ENCODE peak calls at places on chromosome 1, in eight cellular contexts. N, Y, A, X, L, Q, B and G are unnamed samples.

GRCh38 chr1:210250998-210251679 is 18.5 kb downstream of the SERTAD4 start:
- DNase-seq in N (peak; percentile 97), Y (no peak), A (no peak), X (no peak), L (no peak), Q (peak; percentile 34), B (peak; percentile 62), G (no peak)

GRCh38 chr1:40710581-40711315 is 19.2 kb downstream of the NFYC start:
- DNase-seq in N (no peak), Y (no peak), A (no peak), X (no peak), L (no peak), Q (peak; percentile 10), B (no peak), G (peak; percentile 24)

GRCh38 chr1:18955442-18956188 is 861 bp downstream of the IFFO2 start:
- DNase-seq in N (peak; percentile 18), Y (peak; percentile 40), A (no peak), X (no peak), L (no peak), Q (peak; percentile 52), B (peak; percentile 55), G (peak; percentile 35)

GRCh38 chr1:150065184-150065871 is 2.2 kb upstream of the VPS45 start:
- DNase-seq in N (no peak), Y (no peak), A (no peak), X (peak; percentile 23), L (peak; percentile 70), Q (peak; percentile 63), B (peak; percentile 33), G (peak; percentile 18)

GRCh38 chr1:227351443-227351842 is 33.2 kb upstream of the CDC42BPA start:
- DNase-seq in N (no peak), Y (no peak), A (no peak), X (peak; percentile 73), L (peak; percentile 40), Q (peak; percentile 70), B (no peak), G (no peak)

GRCh38 chr1:55699151-55699695 is 484.1 kb upstream of the USP24 start:
- DNase-seq in N (no peak), Y (no peak), A (no peak), X (no peak), L (no peak), Q (no peak), B (no peak), G (no peak)

GRCh38 chr1:233394860-233395717 is 67.6 kb downstream of the MAP3K21 start:
- DNase-seq in N (peak; percentile 68), Y (no peak), A (peak; percentile 21), X (peak; percentile 41), L (peak; percentile 50), Q (peak; percentile 69), B (peak; percentile 34), G (peak; percentile 68)

GRCh38 chr1:55447488-55447887 is 232.3 kb upstream of the USP24 start:
- DNase-seq in N (no peak), Y (no peak), A (no peak), X (no peak), L (peak; percentile 28), Q (no peak), B (no peak), G (no peak)

GRCh38 chr1:64038965-64039926 is 164.2 kb upstream of the UBE2U start:
- DNase-seq in N (no peak), Y (no peak), A (peak; percentile 87), X (peak; percentile 99), L (peak; percentile 100), Q (peak; percentile 95), B (peak; percentile 79), G (no peak)

GRCh38 chr1:68117416-68117815 is 67.0 kb upstream of the DIRAS3 start:
- DNase-seq in N (no peak), Y (no peak), A (no peak), X (no peak), L (no peak), Q (no peak), B (no peak), G (no peak)

GRCh38 chr1:44249543-44249942 is 36.3 kb downstream of the DMAP1 start:
- DNase-seq in N (no peak), Y (no peak), A (no peak), X (no peak), L (no peak), Q (peak; percentile 26), B (no peak), G (no peak)

GRCh38 chr1:3113741-3114056 is 44.7 kb downstream of the PRDM16 start:
- DNase-seq in N (no peak), Y (no peak), A (no peak), X (no peak), L (no peak), Q (no peak), B (no peak), G (no peak)

GRCh38 chr1:32876341-32877210 is 5.9 kb upstream of the FNDC5 start:
- DNase-seq in N (peak; percentile 36), Y (no peak), A (no peak), X (no peak), L (no peak), Q (peak; percentile 64), B (peak; percentile 85), G (peak; percentile 68)

GRCh38 chr1:246367046-246367445 is 140.0 kb downstream of the SMYD3 start:
- DNase-seq in N (no peak), Y (no peak), A (no peak), X (no peak), L (peak; percentile 53), Q (peak; percentile 25), B (no peak), G (no peak)

GRCh38 chr1:100627018-100627716 is 89.2 kb downstream of the GPR88 start:
- DNase-seq in N (no peak), Y (no peak), A (peak; percentile 61), X (peak; percentile 85), L (peak; percentile 86), Q (peak; percentile 81), B (peak; percentile 33), G (no peak)

GRCh38 chr1:108877858-108878257 is 1.1 kb downstream of the GPSM2 start:
- DNase-seq in N (no peak), Y (no peak), A (no peak), X (no peak), L (no peak), Q (peak; percentile 20), B (peak; percentile 45), G (peak; percentile 40)

GRCh38 chr1:110196917-110197782 is 13.0 kb upstream of the KCNC4 start:
- DNase-seq in N (peak; percentile 73), Y (peak; percentile 29), A (no peak), X (no peak), L (peak; percentile 41), Q (peak; percentile 49), B (peak; percentile 85), G (peak; percentile 58)

GRCh38 chr1:226664413-226665101 is 74.5 kb downstream of the ITPKB start:
- DNase-seq in N (no peak), Y (no peak), A (peak; percentile 67), X (peak; percentile 61), L (peak; percentile 94), Q (peak; percentile 93), B (peak; percentile 70), G (no peak)

GRCh38 chr1:161502641-161503393 is 2.4 kb upstream of the FCGR2A start:
- DNase-seq in N (no peak), Y (no peak), A (no peak), X (peak; percentile 54), L (peak; percentile 24), Q (peak; percentile 30), B (no peak), G (peak; percentile 43)

GRCh38 chr1:93816970-93817738 is 61.9 kb downstream of the DNTTIP2 start:
- DNase-seq in N (no peak), Y (no peak), A (no peak), X (no peak), L (peak; percentile 85), Q (peak; percentile 93), B (no peak), G (peak; percentile 96)

GRCh38 chr1:10528066-10529014 is 53.6 kb downstream of the PEX14 start:
- DNase-seq in N (no peak), Y (no peak), A (peak; percentile 81), X (no peak), L (peak; percentile 93), Q (peak; percentile 80), B (peak; percentile 84), G (no peak)

GRCh38 chr1:91755176-91755575 is 130.8 kb downstream of the TGFBR3 start:
- DNase-seq in N (no peak), Y (no peak), A (peak; percentile 66), X (no peak), L (peak; percentile 48), Q (peak; percentile 62), B (no peak), G (no peak)